ENCODE peak calls at places on chromosomes 3 and 15, in seven cellular contexts. One of them, this sample, is unnamed.

GRCh38 chr3:43076857-43077256 is 29.0 kb downstream of the POMGNT2 start:
- DNase-seq in NCI-H774: no peak
- DNase-seq in CD8-positive, alpha-beta memory T cell: no peak
- DNase-seq in SK-N-MC: no peak
- DNase-seq in stimulated activated naive B cell treated with anti-CD40 and anti-IgM and Interleukin-4, amounts not matched to agents 10 μg/mL and 1 μg/mL and 100 μg/mL, for 72 hours: no peak
- DNase-seq in mammary epithelial cell: no peak
- DNase-seq in A549: no peak
- DNase-seq in this sample: no peak

GRCh38 chr15:99085413-99086326 is 19.2 kb upstream of the SYNM start:
- DNase-seq in A549: no peak
- DNase-seq in SK-N-MC: no peak
- DNase-seq in mammary epithelial cell: peak
- DNase-seq in CD8-positive, alpha-beta memory T cell: no peak
- DNase-seq in NCI-H774: no peak
- DNase-seq in stimulated activated naive B cell treated with anti-CD40 and anti-IgM and Interleukin-4, amounts not matched to agents 10 μg/mL and 1 μg/mL and 100 μg/mL, for 72 hours: no peak
- DNase-seq in this sample: peak

GRCh38 chr15:96334705-96335428 is 4.4 kb downstream of the NR2F2 start:
- DNase-seq in CD8-positive, alpha-beta memory T cell: no peak
- DNase-seq in mammary epithelial cell: no peak
- DNase-seq in SK-N-MC: no peak
- DNase-seq in NCI-H774: no peak
- DNase-seq in A549: no peak
- DNase-seq in stimulated activated naive B cell treated with anti-CD40 and anti-IgM and Interleukin-4, amounts not matched to agents 10 μg/mL and 1 μg/mL and 100 μg/mL, for 72 hours: no peak
- DNase-seq in this sample: peak

GRCh38 chr3:8762607-8763377 is 6.6 kb downstream of the OXTR start:
- DNase-seq in SK-N-MC: no peak
- DNase-seq in A549: no peak
- DNase-seq in stimulated activated naive B cell treated with anti-CD40 and anti-IgM and Interleukin-4, amounts not matched to agents 10 μg/mL and 1 μg/mL and 100 μg/mL, for 72 hours: no peak
- DNase-seq in CD8-positive, alpha-beta memory T cell: no peak
- DNase-seq in mammary epithelial cell: no peak
- DNase-seq in NCI-H774: no peak
- DNase-seq in this sample: no peak

GRCh38 chr3:145798691-145799550 is 362.1 kb downstream of the PLOD2 start:
- DNase-seq in A549: no peak
- DNase-seq in mammary epithelial cell: no peak
- DNase-seq in stimulated activated naive B cell treated with anti-CD40 and anti-IgM and Interleukin-4, amounts not matched to agents 10 μg/mL and 1 μg/mL and 100 μg/mL, for 72 hours: no peak
- DNase-seq in SK-N-MC: peak
- DNase-seq in NCI-H774: no peak
- DNase-seq in CD8-positive, alpha-beta memory T cell: no peak
- DNase-seq in this sample: no peak

GRCh38 chr3:165742351-165742750 is 94.9 kb downstream of the BCHE start:
- DNase-seq in NCI-H774: peak
- DNase-seq in mammary epithelial cell: no peak
- DNase-seq in stimulated activated naive B cell treated with anti-CD40 and anti-IgM and Interleukin-4, amounts not matched to agents 10 μg/mL and 1 μg/mL and 100 μg/mL, for 72 hours: no peak
- DNase-seq in CD8-positive, alpha-beta memory T cell: no peak
- DNase-seq in A549: no peak
- DNase-seq in SK-N-MC: no peak
- DNase-seq in this sample: peak

GRCh38 chr3:12287727-12288465 is 974 bp upstream of the PPARG start:
- DNase-seq in A549: peak
- DNase-seq in CD8-positive, alpha-beta memory T cell: no peak
- DNase-seq in stimulated activated naive B cell treated with anti-CD40 and anti-IgM and Interleukin-4, amounts not matched to agents 10 μg/mL and 1 μg/mL and 100 μg/mL, for 72 hours: no peak
- DNase-seq in mammary epithelial cell: no peak
- DNase-seq in SK-N-MC: no peak
- DNase-seq in NCI-H774: no peak
- DNase-seq in this sample: peak

GRCh38 chr3:187838016-187838535 is 92.8 kb upstream of the BCL6 start:
- DNase-seq in stimulated activated naive B cell treated with anti-CD40 and anti-IgM and Interleukin-4, amounts not matched to agents 10 μg/mL and 1 μg/mL and 100 μg/mL, for 72 hours: no peak
- DNase-seq in mammary epithelial cell: no peak
- DNase-seq in CD8-positive, alpha-beta memory T cell: no peak
- DNase-seq in NCI-H774: no peak
- DNase-seq in SK-N-MC: no peak
- DNase-seq in A549: no peak
- DNase-seq in this sample: no peak

GRCh38 chr15:92294759-92295158 is 98.9 kb upstream of the ST8SIA2 start:
- DNase-seq in CD8-positive, alpha-beta memory T cell: no peak
- DNase-seq in stimulated activated naive B cell treated with anti-CD40 and anti-IgM and Interleukin-4, amounts not matched to agents 10 μg/mL and 1 μg/mL and 100 μg/mL, for 72 hours: no peak
- DNase-seq in SK-N-MC: no peak
- DNase-seq in mammary epithelial cell: no peak
- DNase-seq in NCI-H774: no peak
- DNase-seq in A549: no peak
- DNase-seq in this sample: no peak

GRCh38 chr3:14876942-14877341 is 58.2 kb downstream of the FGD5 start:
- DNase-seq in CD8-positive, alpha-beta memory T cell: no peak
- DNase-seq in NCI-H774: no peak
- DNase-seq in SK-N-MC: no peak
- DNase-seq in A549: peak
- DNase-seq in stimulated activated naive B cell treated with anti-CD40 and anti-IgM and Interleukin-4, amounts not matched to agents 10 μg/mL and 1 μg/mL and 100 μg/mL, for 72 hours: no peak
- DNase-seq in mammary epithelial cell: no peak
- DNase-seq in this sample: peak

GRCh38 chr3:188348445-188349244 is 194.7 kb downstream of the LPP start:
- DNase-seq in CD8-positive, alpha-beta memory T cell: no peak
- DNase-seq in mammary epithelial cell: peak
- DNase-seq in NCI-H774: no peak
- DNase-seq in SK-N-MC: peak
- DNase-seq in stimulated activated naive B cell treated with anti-CD40 and anti-IgM and Interleukin-4, amounts not matched to agents 10 μg/mL and 1 μg/mL and 100 μg/mL, for 72 hours: no peak
- DNase-seq in A549: peak
- DNase-seq in this sample: peak

GRCh38 chr3:24264748-24265158 is 229.9 kb downstream of the THRB start:
- DNase-seq in A549: peak
- DNase-seq in SK-N-MC: no peak
- DNase-seq in stimulated activated naive B cell treated with anti-CD40 and anti-IgM and Interleukin-4, amounts not matched to agents 10 μg/mL and 1 μg/mL and 100 μg/mL, for 72 hours: peak
- DNase-seq in mammary epithelial cell: peak
- DNase-seq in CD8-positive, alpha-beta memory T cell: no peak
- DNase-seq in NCI-H774: no peak
- DNase-seq in this sample: peak

GRCh38 chr15:83378921-83379561 is 68.1 kb upstream of the SH3GL3 start:
- DNase-seq in SK-N-MC: no peak
- DNase-seq in A549: no peak
- DNase-seq in CD8-positive, alpha-beta memory T cell: no peak
- DNase-seq in NCI-H774: no peak
- DNase-seq in stimulated activated naive B cell treated with anti-CD40 and anti-IgM and Interleukin-4, amounts not matched to agents 10 μg/mL and 1 μg/mL and 100 μg/mL, for 72 hours: no peak
- DNase-seq in mammary epithelial cell: peak
- DNase-seq in this sample: peak

GRCh38 chr3:65988440-65988839 is 50.3 kb downstream of the MAGI1 start:
- DNase-seq in NCI-H774: no peak
- DNase-seq in SK-N-MC: no peak
- DNase-seq in stimulated activated naive B cell treated with anti-CD40 and anti-IgM and Interleukin-4, amounts not matched to agents 10 μg/mL and 1 μg/mL and 100 μg/mL, for 72 hours: no peak
- DNase-seq in A549: no peak
- DNase-seq in CD8-positive, alpha-beta memory T cell: no peak
- DNase-seq in mammary epithelial cell: no peak
- DNase-seq in this sample: no peak

GRCh38 chr15:83871808-83872559 is 218.1 kb downstream of the ADAMTSL3 start:
- DNase-seq in A549: peak
- DNase-seq in SK-N-MC: no peak
- DNase-seq in CD8-positive, alpha-beta memory T cell: no peak
- DNase-seq in stimulated activated naive B cell treated with anti-CD40 and anti-IgM and Interleukin-4, amounts not matched to agents 10 μg/mL and 1 μg/mL and 100 μg/mL, for 72 hours: no peak
- DNase-seq in NCI-H774: no peak
- DNase-seq in mammary epithelial cell: peak
- DNase-seq in this sample: peak

GRCh38 chr15:56484284-56484683 is 19.3 kb upstream of the MNS1 start:
- DNase-seq in mammary epithelial cell: no peak
- DNase-seq in CD8-positive, alpha-beta memory T cell: no peak
- DNase-seq in A549: no peak
- DNase-seq in SK-N-MC: no peak
- DNase-seq in stimulated activated naive B cell treated with anti-CD40 and anti-IgM and Interleukin-4, amounts not matched to agents 10 μg/mL and 1 μg/mL and 100 μg/mL, for 72 hours: no peak
- DNase-seq in NCI-H774: no peak
- DNase-seq in this sample: no peak

GRCh38 chr3:192082733-192083660 is 622.0 kb downstream of the PYDC2 start:
- DNase-seq in A549: no peak
- DNase-seq in mammary epithelial cell: peak
- DNase-seq in NCI-H774: no peak
- DNase-seq in CD8-positive, alpha-beta memory T cell: no peak
- DNase-seq in SK-N-MC: no peak
- DNase-seq in stimulated activated naive B cell treated with anti-CD40 and anti-IgM and Interleukin-4, amounts not matched to agents 10 μg/mL and 1 μg/mL and 100 μg/mL, for 72 hours: no peak
- DNase-seq in this sample: peak

GRCh38 chr3:123344175-123344908 is 104.5 kb downstream of the ADCY5 start:
- DNase-seq in A549: no peak
- DNase-seq in NCI-H774: no peak
- DNase-seq in mammary epithelial cell: no peak
- DNase-seq in CD8-positive, alpha-beta memory T cell: no peak
- DNase-seq in stimulated activated naive B cell treated with anti-CD40 and anti-IgM and Interleukin-4, amounts not matched to agents 10 μg/mL and 1 μg/mL and 100 μg/mL, for 72 hours: no peak
- DNase-seq in SK-N-MC: no peak
- DNase-seq in this sample: no peak

GRCh38 chr15:100211855-100212850 is 129.6 kb downstream of the ADAMTS17 start:
- DNase-seq in NCI-H774: no peak
- DNase-seq in SK-N-MC: no peak
- DNase-seq in A549: no peak
- DNase-seq in mammary epithelial cell: no peak
- DNase-seq in CD8-positive, alpha-beta memory T cell: no peak
- DNase-seq in stimulated activated naive B cell treated with anti-CD40 and anti-IgM and Interleukin-4, amounts not matched to agents 10 μg/mL and 1 μg/mL and 100 μg/mL, for 72 hours: no peak
- DNase-seq in this sample: peak

GRCh38 chr3:62525276-62525675 is 151.9 kb upstream of the FEZF2 start:
- DNase-seq in A549: no peak
- DNase-seq in CD8-positive, alpha-beta memory T cell: no peak
- DNase-seq in SK-N-MC: no peak
- DNase-seq in stimulated activated naive B cell treated with anti-CD40 and anti-IgM and Interleukin-4, amounts not matched to agents 10 μg/mL and 1 μg/mL and 100 μg/mL, for 72 hours: no peak
- DNase-seq in mammary epithelial cell: peak
- DNase-seq in NCI-H774: no peak
- DNase-seq in this sample: peak

GRCh38 chr3:53082736-53083135 is 36.9 kb upstream of the SFMBT1 start:
- DNase-seq in mammary epithelial cell: no peak
- DNase-seq in stimulated activated naive B cell treated with anti-CD40 and anti-IgM and Interleukin-4, amounts not matched to agents 10 μg/mL and 1 μg/mL and 100 μg/mL, for 72 hours: no peak
- DNase-seq in NCI-H774: no peak
- DNase-seq in A549: no peak
- DNase-seq in CD8-positive, alpha-beta memory T cell: no peak
- DNase-seq in SK-N-MC: no peak
- DNase-seq in this sample: no peak

GRCh38 chr3:49377483-49377882 is 19.3 kb upstream of the GPX1 start:
- DNase-seq in mammary epithelial cell: peak
- DNase-seq in A549: no peak
- DNase-seq in CD8-positive, alpha-beta memory T cell: no peak
- DNase-seq in NCI-H774: no peak
- DNase-seq in SK-N-MC: no peak
- DNase-seq in stimulated activated naive B cell treated with anti-CD40 and anti-IgM and Interleukin-4, amounts not matched to agents 10 μg/mL and 1 μg/mL and 100 μg/mL, for 72 hours: peak
- DNase-seq in this sample: peak

GRCh38 chr15:71273731-71274447 is 158.6 kb downstream of the THSD4 start:
- DNase-seq in NCI-H774: no peak
- DNase-seq in SK-N-MC: no peak
- DNase-seq in stimulated activated naive B cell treated with anti-CD40 and anti-IgM and Interleukin-4, amounts not matched to agents 10 μg/mL and 1 μg/mL and 100 μg/mL, for 72 hours: no peak
- DNase-seq in A549: no peak
- DNase-seq in CD8-positive, alpha-beta memory T cell: no peak
- DNase-seq in mammary epithelial cell: no peak
- DNase-seq in this sample: no peak

GRCh38 chr3:32820971-32821685 is 3.3 kb downstream of the TRIM71 start:
- DNase-seq in NCI-H774: no peak
- DNase-seq in SK-N-MC: no peak
- DNase-seq in stimulated activated naive B cell treated with anti-CD40 and anti-IgM and Interleukin-4, amounts not matched to agents 10 μg/mL and 1 μg/mL and 100 μg/mL, for 72 hours: no peak
- DNase-seq in mammary epithelial cell: no peak
- DNase-seq in CD8-positive, alpha-beta memory T cell: no peak
- DNase-seq in A549: no peak
- DNase-seq in this sample: no peak

GRCh38 chr3:172213765-172214358 is 174.5 kb downstream of the FNDC3B start:
- DNase-seq in NCI-H774: peak
- DNase-seq in mammary epithelial cell: no peak
- DNase-seq in SK-N-MC: no peak
- DNase-seq in CD8-positive, alpha-beta memory T cell: no peak
- DNase-seq in A549: no peak
- DNase-seq in stimulated activated naive B cell treated with anti-CD40 and anti-IgM and Interleukin-4, amounts not matched to agents 10 μg/mL and 1 μg/mL and 100 μg/mL, for 72 hours: no peak
- DNase-seq in this sample: no peak

GRCh38 chr15:81504170-81504905 is 130.3 kb upstream of the TMC3 start:
- DNase-seq in SK-N-MC: no peak
- DNase-seq in A549: no peak
- DNase-seq in NCI-H774: no peak
- DNase-seq in mammary epithelial cell: peak
- DNase-seq in stimulated activated naive B cell treated with anti-CD40 and anti-IgM and Interleukin-4, amounts not matched to agents 10 μg/mL and 1 μg/mL and 100 μg/mL, for 72 hours: no peak
- DNase-seq in CD8-positive, alpha-beta memory T cell: no peak
- DNase-seq in this sample: peak

GRCh38 chr15:52785672-52786406 is 4.3 kb downstream of the ONECUT1 start:
- DNase-seq in SK-N-MC: no peak
- DNase-seq in mammary epithelial cell: no peak
- DNase-seq in NCI-H774: no peak
- DNase-seq in stimulated activated naive B cell treated with anti-CD40 and anti-IgM and Interleukin-4, amounts not matched to agents 10 μg/mL and 1 μg/mL and 100 μg/mL, for 72 hours: no peak
- DNase-seq in CD8-positive, alpha-beta memory T cell: no peak
- DNase-seq in A549: no peak
- DNase-seq in this sample: no peak

GRCh38 chr15:41438206-41438605 is 21.3 kb downstream of the RTF1 start:
- DNase-seq in CD8-positive, alpha-beta memory T cell: no peak
- DNase-seq in SK-N-MC: no peak
- DNase-seq in NCI-H774: no peak
- DNase-seq in stimulated activated naive B cell treated with anti-CD40 and anti-IgM and Interleukin-4, amounts not matched to agents 10 μg/mL and 1 μg/mL and 100 μg/mL, for 72 hours: no peak
- DNase-seq in A549: no peak
- DNase-seq in mammary epithelial cell: no peak
- DNase-seq in this sample: no peak

GRCh38 chr15:70142322-70143191 is 44.8 kb upstream of the TLE3 start:
- DNase-seq in mammary epithelial cell: no peak
- DNase-seq in stimulated activated naive B cell treated with anti-CD40 and anti-IgM and Interleukin-4, amounts not matched to agents 10 μg/mL and 1 μg/mL and 100 μg/mL, for 72 hours: peak
- DNase-seq in SK-N-MC: peak
- DNase-seq in NCI-H774: no peak
- DNase-seq in A549: peak
- DNase-seq in CD8-positive, alpha-beta memory T cell: no peak
- DNase-seq in this sample: no peak

GRCh38 chr3:17894434-17895060 is 152.1 kb upstream of the TBC1D5 start:
- DNase-seq in mammary epithelial cell: peak
- DNase-seq in SK-N-MC: no peak
- DNase-seq in stimulated activated naive B cell treated with anti-CD40 and anti-IgM and Interleukin-4, amounts not matched to agents 10 μg/mL and 1 μg/mL and 100 μg/mL, for 72 hours: peak
- DNase-seq in CD8-positive, alpha-beta memory T cell: peak
- DNase-seq in A549: peak
- DNase-seq in NCI-H774: peak
- DNase-seq in this sample: peak